ENCODE peak calls at places on chromosomes 16 and 17, in six cellular contexts. B is heart right ventricle, T is kidney tubule cell, I is ACHN, J is iris pigment epithelial cell, F is fibroblast of gingiva. P is an unnamed sample.

GRCh38 chr16:68275611-68276191 is 11.4 kb downstream of the SLC7A6 start:
- DNase-seq in I (no peak), B (no peak), J (no peak), T (no peak), F (no peak), P (no peak)

GRCh38 chr17:30208214-30208613 is 27.3 kb downstream of the SLC6A4 start:
- DNase-seq in T (no peak), J (no peak), B (no peak), F (no peak), I (no peak), P (no peak)

GRCh38 chr17:80498242-80498919 is 22.0 kb upstream of the NPTX1 start:
- DNase-seq in J (no peak), B (no peak), I (no peak), F (peak; percentile 63), T (peak; percentile 33), P (peak; percentile 78)

GRCh38 chr16:29911676-29912010 is 11.4 kb downstream of the ASPHD1 start:
- DNase-seq in J (no peak), B (no peak), F (no peak), T (no peak), I (no peak), P (no peak)

GRCh38 chr16:3292604-3293003 is 9.3 kb downstream of the ZNF263 start:
- DNase-seq in J (peak; percentile 35), I (no peak), B (no peak), T (peak; percentile 47), F (peak; percentile 36), P (peak; percentile 47)

GRCh38 chr16:85860413-85861094 is 38.4 kb upstream of the IRF8 start:
- DNase-seq in B (no peak), I (no peak), F (no peak), J (no peak), T (no peak), P (no peak)

GRCh38 chr16:29307598-29308507 is 98.7 kb downstream of the NPIPB11 start:
- DNase-seq in T (no peak), F (peak; percentile 17), B (no peak), J (peak; percentile 71), I (no peak), P (peak; percentile 81)

GRCh38 chr17:2814499-2815341 is 18.5 kb downstream of the RAP1GAP2 start:
- DNase-seq in F (no peak), I (no peak), T (no peak), B (peak; percentile 13), J (no peak), P (no peak)

GRCh38 chr16:59385953-59386352 is 651.8 kb upstream of the GOT2 start:
- DNase-seq in F (peak; percentile 90), I (no peak), J (peak; percentile 52), B (no peak), T (peak; percentile 1), P (peak; percentile 36)

GRCh38 chr16:54431041-54431996 is 144.7 kb upstream of the IRX3 start:
- DNase-seq in I (no peak), T (no peak), F (peak; percentile 43), B (no peak), J (peak; percentile 59), P (peak; percentile 38)

GRCh38 chr16:54096607-54097006 is 190.0 kb downstream of the IRX3 start:
- DNase-seq in B (no peak), T (no peak), I (no peak), F (no peak), J (no peak), P (no peak)

GRCh38 chr17:10050597-10051101 is 145.6 kb upstream of the RCVRN start:
- DNase-seq in I (no peak), B (peak; percentile 65), T (no peak), J (peak; percentile 28), F (no peak), P (peak; percentile 71)

GRCh38 chr16:3101018-3101840 is 2.1 kb upstream of the ZSCAN10 start:
- DNase-seq in B (no peak), F (no peak), J (peak; percentile 30), I (peak; percentile 62), T (peak; percentile 47), P (peak; percentile 28)

GRCh38 chr17:71224824-71225575 is 895.8 kb upstream of the SOX9 start:
- DNase-seq in F (no peak), B (no peak), I (no peak), J (no peak), T (no peak), P (peak; percentile 12)

GRCh38 chr16:49575352-49576172 is 202.0 kb downstream of the C16orf78 start:
- DNase-seq in B (peak; percentile 21), T (peak; percentile 32), F (no peak), I (no peak), J (no peak), P (no peak)